ENCODE peak calls at places on chromosomes 12 and 14, in seven cellular contexts. V is MM.1S, D is GM23338, A is OCI-LY7, S is neural progenitor cell, L is HCT116, Q is hepatocyte. N is an unnamed sample.

GRCh38 chr12:107415066-107415465 is 270.5 kb upstream of the PWP1 start:
- DNase-seq in A (no peak), D (no peak), L (no peak), Q (no peak), S (no peak), V (no peak), N (peak; percentile 89)

GRCh38 chr12:126218697-126219096 is 1153.5 kb downstream of the AACS start:
- DNase-seq in V (no peak), Q (no peak), D (no peak), L (no peak), S (no peak), A (no peak), N (no peak)

GRCh38 chr14:75484711-75485429 is 37.4 kb upstream of the BATF start:
- DNase-seq in V (no peak), L (no peak), D (no peak), S (no peak), A (no peak), Q (no peak), N (no peak)

GRCh38 chr12:123063535-123063934 is 83.1 kb downstream of the ARL6IP4 start:
- DNase-seq in D (peak; percentile 89), S (peak; percentile 77), Q (peak; percentile 43), L (no peak), A (peak; percentile 87), V (peak; percentile 27), N (peak; percentile 35)

GRCh38 chr12:42705863-42706262 is 116.3 kb upstream of the PRICKLE1 start:
- DNase-seq in L (no peak), Q (peak; percentile 48), S (peak; percentile 23), A (no peak), D (no peak), V (no peak), N (peak; percentile 92)

GRCh38 chr14:82710257-82710841 is 1176.7 kb upstream of the SEL1L start:
- DNase-seq in D (peak; percentile 86), L (peak; percentile 3), A (peak; percentile 54), V (peak; percentile 54), Q (peak; percentile 81), S (peak; percentile 84), N (peak; percentile 55)

GRCh38 chr12:92403210-92404175 is 257.8 kb upstream of the BTG1 start:
- DNase-seq in L (no peak), A (peak; percentile 85), D (no peak), V (peak; percentile 97), S (no peak), Q (no peak), N (no peak)

GRCh38 chr12:59164991-59165718 is 244.9 kb upstream of the LRIG3 start:
- DNase-seq in A (peak; percentile 40), S (peak; percentile 66), V (peak; percentile 43), D (peak; percentile 76), L (peak; percentile 16), Q (peak; percentile 61), N (peak; percentile 79)

GRCh38 chr12:10363922-10364838 is 25.7 kb downstream of the KLRK1 start:
- DNase-seq in L (no peak), A (peak; percentile 77), S (peak; percentile 41), D (no peak), V (peak; percentile 51), Q (peak; percentile 60), N (peak; percentile 66)

GRCh38 chr14:61623927-61624326 is 71.4 kb upstream of the HIF1A start:
- DNase-seq in A (no peak), S (no peak), Q (no peak), D (no peak), L (no peak), V (no peak), N (no peak)

GRCh38 chr12:93015970-93016751 is 87.1 kb upstream of the EEA1 start:
- DNase-seq in S (peak; percentile 11), V (no peak), Q (peak; percentile 34), A (no peak), D (no peak), L (no peak), N (no peak)

GRCh38 chr14:104441275-104442106 is 138.1 kb upstream of the C14orf180 start:
- DNase-seq in A (no peak), D (no peak), S (no peak), Q (no peak), L (no peak), V (no peak), N (no peak)

GRCh38 chr14:60649815-60650381 is 621 bp upstream of the SIX1 start:
- DNase-seq in D (peak; percentile 52), Q (peak; percentile 15), A (no peak), V (no peak), S (peak; percentile 52), L (no peak), N (peak; percentile 57)

GRCh38 chr12:12156835-12157234 is 86.1 kb downstream of the BCL2L14 start:
- DNase-seq in V (no peak), Q (no peak), S (no peak), L (no peak), D (no peak), A (no peak), N (no peak)

GRCh38 chr14:25121342-25122129 is 71.6 kb upstream of the STXBP6 start:
- DNase-seq in S (no peak), V (no peak), A (no peak), D (peak; percentile 23), L (no peak), Q (peak; percentile 46), N (peak; percentile 95)

GRCh38 chr12:30755395-30755762 is 628 bp upstream of the CAPRIN2 start:
- DNase-seq in V (no peak), D (no peak), L (no peak), S (no peak), A (no peak), Q (no peak), N (no peak)

GRCh38 chr12:30754383-30754749 is 385 bp downstream of the CAPRIN2 start:
- DNase-seq in L (no peak), V (no peak), Q (no peak), D (no peak), S (no peak), A (no peak), N (no peak)

GRCh38 chr12:30757316-30757715 is 2.6 kb upstream of the CAPRIN2 start:
- DNase-seq in L (no peak), S (no peak), Q (no peak), D (no peak), V (no peak), A (no peak), N (no peak)

GRCh38 chr12:30754750-30755394 is at the start of gene CAPRIN2:
- DNase-seq in V (peak; percentile 98), D (peak; percentile 97), S (peak; percentile 98), Q (peak; percentile 98), L (peak; percentile 89), A (peak; percentile 94), N (peak; percentile 98)

DNA sequence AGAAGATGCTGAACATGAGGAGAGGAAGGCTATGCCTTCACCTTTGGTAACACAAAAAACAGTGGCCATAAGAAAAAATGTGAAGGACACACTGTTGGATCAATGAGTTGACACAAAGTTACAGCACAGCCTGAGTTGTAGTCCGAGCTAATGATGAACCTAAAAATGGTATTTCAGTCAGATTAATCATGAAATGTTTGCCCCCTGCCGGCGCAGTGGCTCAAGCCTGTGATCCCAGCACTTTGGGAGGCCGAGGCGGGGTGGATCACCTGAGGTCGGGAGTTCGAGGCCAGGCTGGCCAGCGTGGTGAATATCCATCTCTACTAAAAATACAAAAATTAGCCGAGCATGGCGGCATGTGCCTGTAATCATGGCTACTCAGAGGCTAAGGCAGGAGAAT is 1.3 kb upstream of the CAPRIN2 start:
- DNase-seq in S (no peak), D (no peak), A (no peak), V (no peak), Q (no peak), L (no peak), N (no peak)
- H3K4me3 ChIP-seq in S (no peak overlapping the region), D (peak overlapping the region; percentile 78), A (no peak overlapping the region), V (no peak overlapping the region), Q (no peak overlapping the region), L (peak overlapping the region; percentile 69), N (peak overlapping the region; percentile 85)

GRCh38 chr14:64675246-64675645 is 29.0 kb upstream of the PLEKHG3 start:
- DNase-seq in V (no peak), D (no peak), Q (no peak), A (no peak), S (no peak), L (no peak), N (no peak)
- H3K4me1 ChIP-seq in V (no peaks in the 10 kb centered on the region), D (peaks cover 13% of the 10 kb centered on the region), Q (peaks cover 9% of the 10 kb centered on the region), A (no peaks in the 10 kb centered on the region), S (peaks cover 3% of the 10 kb centered on the region), L (peaks cover 12% of the 10 kb centered on the region), N (peaks cover 5% of the 10 kb centered on the region)

DNA sequence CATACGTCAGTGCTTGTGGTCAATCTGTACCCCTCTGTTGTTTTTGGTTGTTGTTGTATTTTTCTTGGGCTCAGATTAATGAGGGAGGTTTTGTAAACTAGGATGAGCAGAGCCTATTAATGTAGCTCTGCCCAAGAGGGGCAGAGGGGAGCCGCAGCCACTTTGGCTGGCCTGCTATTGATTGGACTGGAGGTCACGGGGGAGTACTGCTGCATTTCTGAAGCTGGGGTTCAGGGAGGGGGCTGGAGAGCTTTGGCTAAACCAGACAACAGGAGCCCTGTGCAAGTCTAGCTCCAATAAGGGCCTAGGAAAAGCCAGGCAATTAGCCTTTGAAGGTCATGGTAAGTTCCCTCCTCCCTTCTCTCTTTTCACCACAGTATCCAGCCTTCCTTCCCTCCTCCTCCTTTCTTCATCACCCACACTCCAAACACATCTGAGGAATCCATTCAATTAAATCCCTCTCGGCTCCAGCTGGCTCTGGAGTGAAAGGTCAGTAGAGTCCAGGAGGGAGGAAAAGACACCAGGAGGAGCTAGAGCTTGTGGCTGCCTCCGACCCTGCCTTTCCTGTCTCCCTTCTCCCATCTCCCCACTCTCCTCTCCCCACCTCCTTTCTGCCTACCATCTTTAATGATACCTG is 344.2 kb upstream of the LMO3 start:
- DNase-seq in L (no peak), V (no peak), D (peak; percentile 59), S (peak; percentile 76), A (no peak), Q (no peak), N (no peak)
- TF ChIP-seq EZH2phosphoT487 in L (no peak), V (no peak), D (no peak), S (no peak), A (no peak), Q (no peak), N (no peak)

DNA sequence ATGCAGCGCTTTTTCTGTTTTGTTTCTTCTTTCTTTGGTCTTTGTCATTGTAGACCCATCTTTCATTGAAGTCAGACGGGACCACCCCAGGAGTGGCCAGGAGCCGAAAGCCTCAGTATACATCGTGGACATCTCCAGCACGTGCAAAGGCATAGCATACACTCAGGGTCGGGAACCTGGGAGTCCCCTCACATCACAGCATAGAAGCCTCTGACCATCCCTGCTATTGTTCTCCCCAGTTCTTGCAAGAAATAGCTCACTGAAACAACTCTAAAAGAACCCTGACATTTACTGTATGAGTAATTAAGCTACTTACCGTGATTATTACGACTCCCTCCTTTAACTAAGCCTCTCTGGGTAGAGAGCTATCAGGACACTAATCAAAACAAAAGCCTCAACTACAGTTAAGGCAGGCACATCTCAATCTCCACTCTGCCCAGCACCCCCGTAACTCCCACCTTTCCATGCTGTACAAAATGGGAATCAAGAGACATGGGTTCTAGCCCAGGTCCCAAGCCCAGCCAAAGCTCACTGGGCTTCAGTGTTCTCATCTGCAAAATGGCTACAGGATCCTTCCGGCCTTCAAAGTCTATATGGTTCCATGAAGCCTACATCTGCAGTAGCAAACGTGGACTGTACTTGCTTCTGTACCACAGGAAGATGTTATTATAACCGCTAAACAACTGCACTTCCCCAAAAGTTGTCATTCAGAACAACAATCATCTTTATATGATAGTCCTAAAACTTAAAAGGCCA is 6.7 kb downstream of the CCDC88C start:
- DNase-seq in A (peak; percentile 61), D (no peak), Q (no peak), L (no peak), S (no peak), V (no peak), N (no peak)
- H3K4me3 ChIP-seq in A (peak overlapping the region; percentile 89), D (no peak overlapping the region), Q (no peak overlapping the region), L (no peak overlapping the region), S (no peak overlapping the region), V (peak overlapping the region; percentile 39), N (no peak overlapping the region)

N was measured in GM23248.